ENCODE peak calls at places on chromosomes 12 and 14, in seven cellular contexts. One of them, this sample, is unnamed.

GRCh38 chr12:26823391-26823790 is 9.6 kb downstream of the ITPR2 start:
- DNase-seq in lower lobe of right lung: no peak
- DNase-seq in fibroblast of pulmonary artery: peak
- DNase-seq in PC-3: peak
- DNase-seq in stomach: no peak
- DNase-seq in endodermal cell: no peak
- DNase-seq in IMR-90: peak
- DNase-seq in this sample: peak

GRCh38 chr14:31530136-31530535 is 31.1 kb upstream of the NUBPL start:
- DNase-seq in lower lobe of right lung: no peak
- DNase-seq in endodermal cell: no peak
- DNase-seq in IMR-90: peak
- DNase-seq in fibroblast of pulmonary artery: peak
- DNase-seq in PC-3: no peak
- DNase-seq in stomach: no peak
- DNase-seq in this sample: no peak

GRCh38 chr12:121614872-121615467 is 11.4 kb upstream of the ORAI1 start:
- DNase-seq in lower lobe of right lung: no peak
- DNase-seq in endodermal cell: no peak
- DNase-seq in fibroblast of pulmonary artery: no peak
- DNase-seq in PC-3: no peak
- DNase-seq in stomach: no peak
- DNase-seq in IMR-90: no peak
- DNase-seq in this sample: no peak

GRCh38 chr12:26471560-26471959 is 276.2 kb downstream of the SSPN start:
- DNase-seq in lower lobe of right lung: no peak
- DNase-seq in endodermal cell: no peak
- DNase-seq in fibroblast of pulmonary artery: peak
- DNase-seq in IMR-90: peak
- DNase-seq in PC-3: peak
- DNase-seq in stomach: no peak
- DNase-seq in this sample: no peak

GRCh38 chr12:122072031-122072970 is 6.3 kb upstream of the MLXIP start:
- DNase-seq in fibroblast of pulmonary artery: peak
- DNase-seq in stomach: peak
- DNase-seq in PC-3: peak
- DNase-seq in lower lobe of right lung: no peak
- DNase-seq in IMR-90: peak
- DNase-seq in endodermal cell: peak
- DNase-seq in this sample: peak

GRCh38 chr12:113601656-113602263 is 130.1 kb upstream of the LHX5 start:
- DNase-seq in PC-3: peak
- DNase-seq in fibroblast of pulmonary artery: peak
- DNase-seq in lower lobe of right lung: no peak
- DNase-seq in IMR-90: no peak
- DNase-seq in stomach: no peak
- DNase-seq in endodermal cell: peak
- DNase-seq in this sample: no peak

GRCh38 chr12:80565276-80565675 is 121.2 kb downstream of the PTPRQ start:
- DNase-seq in endodermal cell: no peak
- DNase-seq in stomach: no peak
- DNase-seq in PC-3: no peak
- DNase-seq in lower lobe of right lung: no peak
- DNase-seq in fibroblast of pulmonary artery: peak
- DNase-seq in IMR-90: peak
- DNase-seq in this sample: peak

GRCh38 chr14:29712586-29712985 is 215.1 kb downstream of the PRKD1 start:
- DNase-seq in IMR-90: no peak
- DNase-seq in endodermal cell: no peak
- DNase-seq in lower lobe of right lung: no peak
- DNase-seq in stomach: no peak
- DNase-seq in PC-3: no peak
- DNase-seq in fibroblast of pulmonary artery: no peak
- DNase-seq in this sample: no peak

GRCh38 chr12:4161718-4162117 is 111.8 kb upstream of the CCND2 start:
- DNase-seq in endodermal cell: peak
- DNase-seq in lower lobe of right lung: no peak
- DNase-seq in fibroblast of pulmonary artery: no peak
- DNase-seq in stomach: no peak
- DNase-seq in IMR-90: no peak
- DNase-seq in PC-3: no peak
- DNase-seq in this sample: no peak

GRCh38 chr14:90443161-90444076 is 46.6 kb downstream of the CALM1 start:
- DNase-seq in stomach: no peak
- DNase-seq in endodermal cell: no peak
- DNase-seq in PC-3: peak
- DNase-seq in fibroblast of pulmonary artery: no peak
- DNase-seq in lower lobe of right lung: no peak
- DNase-seq in IMR-90: no peak
- DNase-seq in this sample: peak

DNA sequence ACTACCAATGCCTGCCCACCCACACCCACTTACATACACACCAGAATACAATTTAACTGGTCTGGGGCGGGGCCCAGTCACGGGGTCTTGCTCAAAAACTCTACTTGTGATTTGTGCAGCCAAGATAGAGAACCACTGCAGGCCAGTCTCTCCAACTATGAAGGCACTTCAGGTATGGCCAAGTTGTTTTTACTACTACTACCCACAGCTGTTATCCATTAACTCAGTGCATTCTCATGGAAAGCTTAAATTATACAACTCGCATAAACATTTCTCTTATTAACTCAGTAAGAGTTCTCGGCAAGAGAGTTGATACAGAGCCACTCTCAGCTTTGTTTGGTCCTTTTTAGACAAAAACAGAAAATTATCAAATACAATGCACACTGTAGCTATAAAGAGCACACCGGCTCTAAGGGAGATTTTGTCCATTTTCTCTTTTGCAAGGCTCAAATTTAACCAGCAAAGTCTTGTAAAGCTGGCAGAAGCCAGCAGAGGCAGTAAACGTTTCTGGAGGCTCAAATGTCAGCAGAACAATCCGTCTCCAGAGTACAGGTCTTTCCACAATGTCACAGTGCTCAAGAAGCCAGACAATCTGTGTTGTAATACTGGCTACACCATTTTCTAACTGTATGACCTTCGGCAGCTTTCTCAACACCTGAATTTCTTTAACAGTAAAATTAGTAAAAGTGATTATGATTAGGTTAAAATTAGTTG is 85.9 kb downstream of the PTGER2 start:
- DNase-seq in fibroblast of pulmonary artery: peak
- DNase-seq in IMR-90: peak
- DNase-seq in stomach: no peak
- DNase-seq in lower lobe of right lung: no peak
- DNase-seq in PC-3: peak
- DNase-seq in endodermal cell: no peak
- DNase-seq in this sample: peak
- TF ChIP-seq CTCF in fibroblast of pulmonary artery: peak
- TF ChIP-seq CTCF in IMR-90: peak
- TF ChIP-seq CTCF in stomach: no peak
- TF ChIP-seq CTCF in lower lobe of right lung: no peak
- TF ChIP-seq CTCF in PC-3: peak
- TF ChIP-seq CTCF in endodermal cell: peak
- TF ChIP-seq CTCF in this sample: peak

GRCh38 chr12:21850419-21850818 is 75.9 kb upstream of the KCNJ8 start:
- DNase-seq in lower lobe of right lung: no peak
- DNase-seq in endodermal cell: no peak
- DNase-seq in fibroblast of pulmonary artery: no peak
- DNase-seq in PC-3: no peak
- DNase-seq in IMR-90: no peak
- DNase-seq in stomach: no peak
- DNase-seq in this sample: no peak
- H3K4me3 ChIP-seq in lower lobe of right lung: no peak
- H3K4me3 ChIP-seq in endodermal cell: no peak
- H3K4me3 ChIP-seq in fibroblast of pulmonary artery: no peak
- H3K4me3 ChIP-seq in PC-3: no peak
- H3K4me3 ChIP-seq in IMR-90: no peak
- H3K4me3 ChIP-seq in stomach: no peak
- H3K4me3 ChIP-seq in this sample: no peak

DNA sequence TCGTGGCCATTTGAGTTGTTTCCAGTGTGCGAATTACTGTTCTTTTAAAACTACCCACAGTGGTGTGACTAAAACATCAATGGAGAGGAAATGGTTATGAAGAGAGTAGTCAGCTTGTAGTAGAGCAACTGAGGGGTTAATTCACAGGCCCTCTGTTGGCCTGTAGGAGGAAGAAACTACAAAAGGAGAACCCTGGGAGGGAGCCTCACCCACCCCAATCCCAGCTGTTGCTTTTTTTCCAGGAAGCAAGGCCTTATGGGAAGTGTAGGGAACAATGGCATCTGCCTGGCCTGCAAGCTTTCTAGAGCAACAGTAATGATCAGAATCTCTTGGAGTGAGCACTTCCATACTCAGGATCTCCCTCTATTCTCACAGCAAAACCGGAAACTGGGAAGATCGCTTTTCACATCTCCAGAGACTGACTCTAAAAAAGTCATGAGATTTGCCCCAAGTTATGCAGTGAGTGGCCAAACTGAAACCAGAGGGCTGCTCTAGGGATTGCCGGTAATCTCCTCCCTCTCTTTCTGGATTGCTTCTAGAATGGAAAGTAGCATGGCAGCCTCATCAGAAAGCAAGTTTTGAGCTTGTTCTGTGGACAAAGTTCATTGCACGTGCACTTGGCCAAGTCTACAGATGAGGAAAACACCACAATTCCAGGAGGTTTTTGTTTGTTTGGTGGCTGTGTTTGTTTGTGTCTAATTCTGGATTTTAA is 125.2 kb upstream of the PWP1 start:
- DNase-seq in endodermal cell: peak
- DNase-seq in IMR-90: no peak
- DNase-seq in PC-3: no peak
- DNase-seq in fibroblast of pulmonary artery: no peak
- DNase-seq in lower lobe of right lung: no peak
- DNase-seq in stomach: no peak
- DNase-seq in this sample: peak
- TF ChIP-seq CTCF in endodermal cell: peak
- TF ChIP-seq CTCF in IMR-90: no peak
- TF ChIP-seq CTCF in PC-3: no peak
- TF ChIP-seq CTCF in fibroblast of pulmonary artery: no peak
- TF ChIP-seq CTCF in lower lobe of right lung: no peak
- TF ChIP-seq CTCF in stomach: no peak
- TF ChIP-seq CTCF in this sample: no peak

GRCh38 chr14:25048170-25049126 is 1.5 kb downstream of the STXBP6 start:
- DNase-seq in PC-3: peak
- DNase-seq in stomach: peak
- DNase-seq in fibroblast of pulmonary artery: peak
- DNase-seq in IMR-90: peak
- DNase-seq in lower lobe of right lung: no peak
- DNase-seq in endodermal cell: peak
- DNase-seq in this sample: peak
- H3K4me3 ChIP-seq in PC-3: no peak
- H3K4me3 ChIP-seq in stomach: peak
- H3K4me3 ChIP-seq in fibroblast of pulmonary artery: peak
- H3K4me3 ChIP-seq in IMR-90: peak
- H3K4me3 ChIP-seq in lower lobe of right lung: peak
- H3K4me3 ChIP-seq in endodermal cell: no peak
- H3K4me3 ChIP-seq in this sample: no peak

GRCh38 chr14:64338616-64339316 is 44.6 kb upstream of the ESR2 start:
- DNase-seq in fibroblast of pulmonary artery: peak
- DNase-seq in IMR-90: peak
- DNase-seq in stomach: peak
- DNase-seq in endodermal cell: peak
- DNase-seq in PC-3: peak
- DNase-seq in lower lobe of right lung: peak
- DNase-seq in this sample: peak

GRCh38 chr14:64340560-64341196 is 46.5 kb upstream of the ESR2 start:
- DNase-seq in PC-3: no peak
- DNase-seq in lower lobe of right lung: no peak
- DNase-seq in endodermal cell: peak
- DNase-seq in IMR-90: no peak
- DNase-seq in fibroblast of pulmonary artery: no peak
- DNase-seq in stomach: no peak
- DNase-seq in this sample: no peak

DNA sequence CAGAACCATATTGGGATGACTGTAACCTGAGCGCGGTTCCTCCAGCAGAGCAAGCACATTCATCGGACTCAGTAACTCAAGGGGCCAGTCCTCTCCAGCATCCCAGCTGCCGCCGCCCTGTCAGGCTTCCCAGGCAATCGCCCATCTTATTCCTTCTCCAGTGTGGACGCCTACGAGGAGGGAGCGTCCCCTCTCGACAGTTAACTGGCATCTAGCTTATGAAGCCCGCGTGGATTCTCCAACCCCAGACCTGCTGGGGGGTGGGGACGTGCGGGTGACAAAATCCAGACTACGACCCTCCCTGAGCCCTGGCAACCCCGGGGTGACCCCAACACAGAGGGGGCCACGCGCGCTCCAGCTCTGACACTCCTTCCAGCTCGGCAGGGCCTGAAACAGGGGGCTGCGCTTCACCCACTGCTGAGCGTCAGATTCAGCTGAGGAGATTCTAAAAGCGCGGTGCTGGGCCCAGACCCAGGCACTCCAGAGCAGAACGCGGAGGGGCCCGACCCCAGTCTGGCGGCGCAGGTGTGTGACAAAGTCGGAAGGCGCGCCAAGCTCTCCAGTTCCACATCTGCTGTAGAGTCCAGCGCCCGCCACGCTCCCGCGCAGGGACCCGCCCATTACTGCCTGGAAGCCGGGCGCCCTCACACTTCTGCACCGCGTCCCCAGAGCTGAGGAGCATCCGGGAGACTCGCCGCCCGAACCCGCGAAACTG is 43.9 kb upstream of the ESR2 start:
- DNase-seq in IMR-90: peak
- DNase-seq in endodermal cell: peak
- DNase-seq in PC-3: peak
- DNase-seq in lower lobe of right lung: peak
- DNase-seq in stomach: peak
- DNase-seq in fibroblast of pulmonary artery: peak
- DNase-seq in this sample: peak
- TF ChIP-seq CTCF in IMR-90: peak
- TF ChIP-seq CTCF in endodermal cell: peak
- TF ChIP-seq CTCF in PC-3: peak
- TF ChIP-seq CTCF in lower lobe of right lung: no peak
- TF ChIP-seq CTCF in stomach: no peak
- TF ChIP-seq CTCF in fibroblast of pulmonary artery: no peak
- TF ChIP-seq CTCF in this sample: no peak

DNA sequence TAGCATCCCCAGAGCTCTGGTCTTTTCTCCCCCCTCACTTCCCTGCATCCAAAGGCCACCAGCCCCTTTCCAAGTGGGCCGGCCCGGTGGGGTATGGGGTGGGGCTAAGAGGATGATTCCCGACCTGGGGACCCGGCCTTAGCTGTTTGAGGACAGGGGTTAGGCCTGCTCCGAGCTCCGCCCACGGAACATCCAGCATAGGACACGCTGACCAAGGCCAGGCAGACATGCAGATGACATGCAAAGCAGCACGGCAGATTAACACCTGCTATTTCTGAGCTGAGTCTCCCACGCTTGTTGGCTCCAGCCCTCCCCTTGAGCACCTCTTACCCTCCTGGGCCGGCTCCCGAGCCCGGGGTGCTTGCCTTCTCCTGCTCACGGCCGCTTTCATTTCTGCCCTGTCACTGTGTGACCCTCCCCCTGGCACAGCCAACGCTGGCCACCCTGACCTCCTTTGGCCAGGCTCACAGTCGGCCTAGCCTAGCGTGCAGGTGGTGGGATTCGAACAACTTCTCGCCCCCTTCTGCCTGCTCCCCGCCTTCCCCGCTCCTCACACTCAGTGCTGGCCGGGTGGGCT is 40.2 kb downstream of the TEAD4 start:
- DNase-seq in endodermal cell: peak
- DNase-seq in lower lobe of right lung: no peak
- DNase-seq in stomach: no peak
- DNase-seq in fibroblast of pulmonary artery: no peak
- DNase-seq in IMR-90: no peak
- DNase-seq in PC-3: no peak
- DNase-seq in this sample: no peak
- H3K4me3 ChIP-seq in endodermal cell: no peak
- H3K4me3 ChIP-seq in lower lobe of right lung: no peak
- H3K4me3 ChIP-seq in stomach: no peak
- H3K4me3 ChIP-seq in fibroblast of pulmonary artery: no peak
- H3K4me3 ChIP-seq in IMR-90: no peak
- H3K4me3 ChIP-seq in PC-3: no peak
- H3K4me3 ChIP-seq in this sample: no peak

GRCh38 chr12:116078396-116078795 is 199.1 kb downstream of the MED13L start:
- DNase-seq in stomach: no peak
- DNase-seq in fibroblast of pulmonary artery: no peak
- DNase-seq in lower lobe of right lung: no peak
- DNase-seq in IMR-90: no peak
- DNase-seq in PC-3: no peak
- DNase-seq in endodermal cell: no peak
- DNase-seq in this sample: no peak
- TF ChIP-seq CTCF in stomach: no peak
- TF ChIP-seq CTCF in fibroblast of pulmonary artery: no peak
- TF ChIP-seq CTCF in lower lobe of right lung: no peak
- TF ChIP-seq CTCF in IMR-90: no peak
- TF ChIP-seq CTCF in PC-3: no peak
- TF ChIP-seq CTCF in endodermal cell: no peak
- TF ChIP-seq CTCF in this sample: no peak